ENCODE peak calls at places on chromosomes 6 and 20, in six cellular contexts. B, Q, J, O, U and P are unnamed samples.

GRCh38 chr6:22302828-22303227 is 6.0 kb upstream of the PRL start:
- DNase-seq in B (no peak), Q (no peak), J (no peak), O (no peak), U (no peak), P (peak; percentile 3)

GRCh38 chr20:951384-952169 is 35.4 kb upstream of the ANGPT4 start:
- DNase-seq in B (no peak), Q (no peak), J (no peak), O (no peak), U (no peak), P (no peak)

GRCh38 chr20:44017905-44018683 is 103.4 kb downstream of the TOX2 start:
- DNase-seq in B (peak; percentile 94), Q (no peak), J (peak; percentile 97), O (no peak), U (no peak), P (peak; percentile 90)

GRCh38 chr20:38343107-38343797 is 3.0 kb upstream of the LBP start:
- DNase-seq in B (no peak), Q (no peak), J (no peak), O (no peak), U (no peak), P (no peak)

GRCh38 chr20:62523473-62524203 is 47.8 kb upstream of the GATA5 start:
- DNase-seq in B (no peak), Q (no peak), J (peak; percentile 67), O (peak; percentile 69), U (peak; percentile 69), P (peak; percentile 32)

GRCh38 chr6:16909599-16910360 is 148.5 kb upstream of the ATXN1 start:
- DNase-seq in B (peak; percentile 43), Q (no peak), J (peak; percentile 83), O (no peak), U (no peak), P (peak; percentile 96)

GRCh38 chr20:21505161-21505809 is 8.6 kb downstream of the NKX2-2 start:
- DNase-seq in B (no peak), Q (peak; percentile 54), J (peak; percentile 74), O (peak; percentile 90), U (peak; percentile 86), P (peak; percentile 69)

GRCh38 chr6:83708970-83709747 is at the start of gene SNAP91:
- DNase-seq in B (no peak), Q (peak; percentile 47), J (no peak), O (peak; percentile 90), U (no peak), P (no peak)

GRCh38 chr6:30163090-30163917 is at the start of gene TRIM15:
- DNase-seq in B (peak; percentile 31), Q (no peak), J (no peak), O (peak; percentile 66), U (no peak), P (peak; percentile 18)

GRCh38 chr6:15290962-15291704 is 45.3 kb downstream of the JARID2 start:
- DNase-seq in B (no peak), Q (no peak), J (no peak), O (peak; percentile 48), U (no peak), P (no peak)

GRCh38 chr6:129507059-129507807 is 202.7 kb downstream of the ARHGAP18 start:
- DNase-seq in B (no peak), Q (no peak), J (no peak), O (no peak), U (no peak), P (no peak)

GRCh38 chr6:36616888-36617521 is 22.8 kb downstream of the SRSF3 start:
- DNase-seq in B (peak; percentile 99), Q (peak; percentile 69), J (peak; percentile 95), O (no peak), U (no peak), P (peak; percentile 68)

GRCh38 chr6:156846845-156847599 is 69.8 kb downstream of the ARID1B start:
- DNase-seq in B (no peak), Q (no peak), J (no peak), O (peak; percentile 46), U (no peak), P (no peak)

GRCh38 chr6:105667061-105667460 is 264.2 kb upstream of the PREP start:
- DNase-seq in B (peak; percentile 12), Q (no peak), J (no peak), O (no peak), U (no peak), P (no peak)

GRCh38 chr6:123821112-123821511 is 17.4 kb downstream of the NKAIN2 start:
- DNase-seq in B (no peak), Q (no peak), J (no peak), O (no peak), U (no peak), P (no peak)

GRCh38 chr6:79648315-79648714 is 17.2 kb downstream of the SH3BGRL2 start:
- DNase-seq in B (no peak), Q (no peak), J (no peak), O (no peak), U (no peak), P (no peak)

GRCh38 chr6:37569317-37569716 is 69.6 kb upstream of the CCDC167 start:
- DNase-seq in B (no peak), Q (no peak), J (no peak), O (no peak), U (no peak), P (no peak)

GRCh38 chr6:9398794-9399373 is 963.5 kb upstream of the SLC35B3 start:
- DNase-seq in B (no peak), Q (no peak), J (no peak), O (peak; percentile 65), U (no peak), P (no peak)

DNA sequence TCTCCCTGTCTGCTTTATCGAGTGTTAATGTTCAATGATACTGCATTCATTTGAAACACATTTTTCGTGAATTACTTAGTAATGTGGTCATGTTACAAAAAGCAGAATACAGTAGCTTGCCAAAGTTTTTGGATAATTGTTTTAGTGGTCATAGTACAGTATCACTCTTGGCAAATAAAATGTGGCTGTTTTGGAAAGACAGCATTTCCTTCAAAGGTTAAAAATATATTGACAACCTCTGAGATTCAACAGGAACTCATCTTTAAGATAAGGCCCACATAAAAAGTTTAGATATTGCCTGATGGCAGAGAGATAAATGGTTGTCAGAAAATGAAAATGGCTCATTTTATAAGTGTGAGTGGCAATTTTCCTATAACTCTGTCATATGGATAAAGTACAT is 297.7 kb upstream of the MAN1A1 start:
- DNase-seq in B (no peak), Q (no peak), J (no peak), O (no peak), U (no peak), P (peak; percentile 62)
- H3K9me2 ChIP-seq in B (no peaks in the 10 kb centered on the region), Q (no peaks in the 10 kb centered on the region), J (no peaks in the 10 kb centered on the region), O (no peaks in the 10 kb centered on the region), U (no peaks in the 10 kb centered on the region), P (no peaks in the 10 kb centered on the region)

DNA sequence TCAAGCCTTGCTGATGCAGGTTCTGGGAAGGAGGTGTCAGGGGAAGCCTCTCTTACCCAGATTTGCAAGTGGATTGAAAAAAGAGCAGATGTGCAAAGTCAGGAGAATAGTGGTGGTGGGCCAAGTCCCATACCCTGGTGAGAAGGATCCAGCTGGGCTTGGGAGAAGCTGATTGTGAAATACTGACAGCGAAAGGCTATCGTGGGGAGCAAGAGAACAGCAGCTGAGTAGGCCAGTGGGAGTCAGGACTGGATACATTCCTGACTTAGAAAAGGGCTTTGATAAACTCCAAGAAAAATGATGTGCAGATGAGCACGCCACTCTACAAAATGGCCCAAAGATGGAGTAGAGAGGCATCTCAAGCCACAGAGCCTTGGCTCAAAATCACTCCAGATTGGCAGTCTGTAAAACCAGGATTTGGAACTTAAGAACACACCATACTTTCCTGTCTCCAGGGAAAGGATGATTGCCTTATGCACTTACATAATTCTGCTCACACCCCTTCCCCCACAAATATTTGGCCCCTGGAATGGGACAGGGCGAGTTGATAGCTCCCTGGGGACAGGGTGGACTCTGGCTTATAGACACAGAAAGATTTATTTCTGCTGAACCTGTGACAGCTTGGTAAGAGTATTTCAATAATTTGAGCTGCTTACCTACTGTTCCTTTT is 578.7 kb downstream of the MAFB start:
- DNase-seq in B (peak; percentile 5), Q (no peak), J (no peak), O (no peak), U (no peak), P (no peak)
- H3K9me2 ChIP-seq in B (no peaks in the 10 kb centered on the region), Q (no peaks in the 10 kb centered on the region), J (no peaks in the 10 kb centered on the region), O (peaks cover 11% of the 10 kb centered on the region), U (no peaks in the 10 kb centered on the region), P (no peaks in the 10 kb centered on the region)

GRCh38 chr6:170434114-170434820 is 118.8 kb downstream of the PSMB1 start:
- DNase-seq in B (no peak), Q (no peak), J (no peak), O (peak; percentile 33), U (no peak), P (no peak)
- H3K9me2 ChIP-seq in B (no peaks in the 10 kb centered on the region), Q (no peaks in the 10 kb centered on the region), J (no peaks in the 10 kb centered on the region), O (peaks cover 3% of the 10 kb centered on the region), U (no peaks in the 10 kb centered on the region), P (no peaks in the 10 kb centered on the region)

GRCh38 chr6:155436981-155437749 is 18.5 kb downstream of the NOX3 start:
- DNase-seq in B (no peak), Q (no peak), J (no peak), O (no peak), U (no peak), P (no peak)

GRCh38 chr6:155432293-155432692 is 23.3 kb downstream of the NOX3 start:
- DNase-seq in B (no peak), Q (no peak), J (peak; percentile 43), O (no peak), U (no peak), P (peak; percentile 38)

GRCh38 chr6:155439376-155439775 is 16.3 kb downstream of the NOX3 start:
- DNase-seq in B (no peak), Q (no peak), J (no peak), O (no peak), U (no peak), P (no peak)

GRCh38 chr6:155429321-155429893 is 26.2 kb downstream of the NOX3 start:
- DNase-seq in B (no peak), Q (no peak), J (no peak), O (no peak), U (no peak), P (no peak)

DNA sequence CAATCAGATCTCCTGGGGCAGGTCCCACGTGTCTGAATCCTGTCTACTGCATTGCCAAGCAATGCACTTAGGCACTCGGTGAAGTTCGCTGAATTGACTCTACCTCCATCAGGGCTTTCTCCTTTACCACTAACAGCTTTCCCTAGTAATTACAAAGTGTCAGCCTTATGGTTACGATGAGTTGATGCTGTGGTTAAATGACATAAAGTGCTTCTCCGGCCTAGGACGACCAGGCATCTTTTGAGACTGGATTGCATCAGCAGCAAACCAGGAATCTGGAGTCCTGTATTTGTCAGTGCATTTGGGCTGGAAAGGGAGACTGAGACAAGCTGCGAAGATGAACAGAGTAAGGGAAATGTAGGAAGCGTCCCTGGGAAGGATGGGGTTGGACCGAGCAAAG is 21.5 kb downstream of the NOX3 start:
- DNase-seq in B (no peak), Q (no peak), J (no peak), O (no peak), U (no peak), P (no peak)
- H3K9me2 ChIP-seq in B (no peaks in the 10 kb centered on the region), Q (no peaks in the 10 kb centered on the region), J (no peaks in the 10 kb centered on the region), O (no peaks in the 10 kb centered on the region), U (no peaks in the 10 kb centered on the region), P (no peaks in the 10 kb centered on the region)